ENCODE peak calls at places on chromosomes 12 and 14, in nine cellular contexts. A, N, L, H, B, V, U, E and T are unnamed samples.

GRCh38 chr12:6774557-6775062 is 2.3 kb downstream of the LAG3 start:
- DNase-seq in E (no peak), N (no peak), B (no peak), L (no peak), U (no peak), V (no peak), H (no peak), A (no peak), T (no peak)

GRCh38 chr12:71517145-71517846 is 77.7 kb downstream of the LGR5 start:
- DNase-seq in A (no peak), V (no peak), H (no peak), E (no peak), L (no peak), N (no peak), B (no peak), U (no peak), T (no peak)

GRCh38 chr12:88579572-88579940 is 715 bp downstream of the KITLG start:
- DNase-seq in L (no peak), A (no peak), H (no peak), E (peak), B (peak), V (no peak), N (peak), U (no peak), T (no peak)

GRCh38 chr12:65655074-65655493 is 169.2 kb upstream of the HMGA2 start:
- DNase-seq in A (no peak), U (no peak), V (no peak), E (no peak), H (no peak), L (no peak), N (no peak), B (no peak), T (no peak)

GRCh38 chr14:104239185-104239775 is 100.9 kb downstream of the KIF26A start:
- DNase-seq in E (no peak), B (peak), U (no peak), A (no peak), N (no peak), H (no peak), L (no peak), V (no peak), T (no peak)

GRCh38 chr14:58133739-58134138 is 18.3 kb downstream of the ARMH4 start:
- DNase-seq in N (no peak), A (no peak), H (peak), U (no peak), B (no peak), V (no peak), L (peak), E (no peak), T (no peak)

GRCh38 chr12:30587782-30588181 is 107.9 kb downstream of the IPO8 start:
- DNase-seq in A (no peak), N (no peak), E (no peak), L (no peak), B (no peak), U (no peak), H (no peak), V (no peak), T (no peak)

GRCh38 chr12:53327435-53328042 is 6.1 kb upstream of the AAAS start:
- DNase-seq in A (no peak), N (no peak), E (no peak), U (no peak), V (no peak), B (peak), H (peak), L (no peak), T (no peak)

GRCh38 chr12:4579305-4580097 is 17.5 kb downstream of the DYRK4 start:
- DNase-seq in N (no peak), B (no peak), V (no peak), H (peak), L (no peak), E (no peak), A (peak), U (peak), T (no peak)

GRCh38 chr12:109461049-109461845 is 15.9 kb downstream of the KCTD10 start:
- DNase-seq in L (no peak), U (no peak), B (peak), N (peak), A (no peak), V (no peak), E (no peak), H (peak), T (no peak)
- H3K4me3 ChIP-seq in L (no peak), U (no peak), B (peak), N (no peak), A (no peak), V (no peak), E (no peak), H (no peak), T (peak)

GRCh38 chr14:68580676-68581075 is 212.2 kb downstream of the ZFP36L1 start:
- DNase-seq in N (no peak), L (no peak), A (no peak), V (no peak), B (no peak), H (peak), U (no peak), E (no peak), T (no peak)
- H3K4me3 ChIP-seq in N (no peak), L (no peak), A (no peak), V (no peak), B (no peak), H (no peak), U (no peak), E (no peak), T (no peak)

GRCh38 chr14:95155044-95155443 is 2.3 kb downstream of the DICER1 start:
- DNase-seq in A (no peak), L (no peak), H (no peak), N (no peak), U (no peak), E (no peak), V (no peak), B (no peak), T (no peak)
- H3K4me3 ChIP-seq in A (peak), L (no peak), H (peak), N (no peak), U (no peak), E (peak), V (no peak), B (peak), T (no peak)

GRCh38 chr12:69157023-69157655 is 82.2 kb upstream of the CPSF6 start:
- DNase-seq in H (peak), L (no peak), A (peak), U (peak), E (peak), N (peak), B (peak), V (peak), T (peak)
- H3K4me3 ChIP-seq in H (no peak), L (no peak), A (no peak), U (no peak), E (no peak), N (no peak), B (no peak), V (peak), T (no peak)

DNA sequence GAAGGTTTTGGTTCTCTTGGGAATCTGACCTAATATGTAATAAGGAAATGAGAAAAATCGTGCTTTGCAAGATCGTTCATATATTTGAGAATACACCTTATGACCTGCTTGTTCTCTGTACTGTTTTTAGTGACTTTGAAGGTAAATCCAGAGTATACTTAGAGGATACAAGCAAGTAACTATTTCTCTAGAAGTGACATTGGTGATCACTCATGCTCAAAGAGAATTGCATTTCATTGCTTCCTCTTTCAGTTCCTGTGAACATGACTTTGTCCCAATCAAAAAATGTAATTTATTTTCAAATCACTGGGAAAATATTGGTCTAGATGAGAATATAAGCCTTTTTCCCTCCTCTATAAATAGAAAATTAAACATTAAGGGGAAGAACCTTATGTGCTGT is 2.7 kb downstream of the KTN1 start:
- DNase-seq in L (no peak), V (no peak), H (no peak), A (no peak), B (no peak), N (no peak), U (no peak), E (no peak), T (no peak)
- H3K4me3 ChIP-seq in L (no peak), V (no peak), H (no peak), A (no peak), B (no peak), N (no peak), U (no peak), E (no peak), T (no peak)